ENCODE peak calls at places on chromosomes 16 and 17, in four cellular contexts. One of them, this sample, is unnamed.
A peak's percentile ranks its signal among the peaks of the same experiment; 100 is the strongest.

GRCh38 chr16:1706386-1707192 is 594 bp downstream of the MAPK8IP3 start:
- DNase-seq in effector CD4-positive, alpha-beta T cell: peak; percentile 31
- DNase-seq in HS-27A: no peak
- DNase-seq in kidney glomerular epithelial cell: peak; percentile 58
- DNase-seq in this sample: no peak

GRCh38 chr17:34163681-34164080 is 91.4 kb upstream of the CCL2 start:
- DNase-seq in HS-27A: no peak
- DNase-seq in effector CD4-positive, alpha-beta T cell: no peak
- DNase-seq in kidney glomerular epithelial cell: peak; percentile 19
- DNase-seq in this sample: no peak

GRCh38 chr16:51624083-51624775 is 473.2 kb upstream of the SALL1 start:
- DNase-seq in HS-27A: no peak
- DNase-seq in kidney glomerular epithelial cell: no peak
- DNase-seq in effector CD4-positive, alpha-beta T cell: no peak
- DNase-seq in this sample: no peak

GRCh38 chr16:28181557-28181914 is 30.2 kb downstream of the XPO6 start:
- DNase-seq in HS-27A: peak; percentile 80
- DNase-seq in effector CD4-positive, alpha-beta T cell: no peak
- DNase-seq in kidney glomerular epithelial cell: peak; percentile 83
- DNase-seq in this sample: peak; percentile 27

GRCh38 chr17:75842411-75842810 is 1.8 kb downstream of the UNC13D start:
- DNase-seq in kidney glomerular epithelial cell: no peak
- DNase-seq in effector CD4-positive, alpha-beta T cell: no peak
- DNase-seq in HS-27A: no peak
- DNase-seq in this sample: no peak

GRCh38 chr16:30948087-30948955 is 547 bp upstream of the ORAI3 start:
- DNase-seq in HS-27A: peak; percentile 74
- DNase-seq in effector CD4-positive, alpha-beta T cell: no peak
- DNase-seq in kidney glomerular epithelial cell: peak; percentile 91
- DNase-seq in this sample: peak; percentile 99

GRCh38 chr16:7363397-7364053 is 30.9 kb downstream of the RBFOX1 start:
- DNase-seq in effector CD4-positive, alpha-beta T cell: no peak
- DNase-seq in HS-27A: no peak
- DNase-seq in kidney glomerular epithelial cell: no peak
- DNase-seq in this sample: no peak

GRCh38 chr17:8883353-8883752 is 15.9 kb upstream of the PIK3R6 start:
- DNase-seq in HS-27A: no peak
- DNase-seq in kidney glomerular epithelial cell: no peak
- DNase-seq in effector CD4-positive, alpha-beta T cell: no peak
- DNase-seq in this sample: no peak

GRCh38 chr16:86050591-86051375 is 151.8 kb downstream of the IRF8 start:
- DNase-seq in kidney glomerular epithelial cell: no peak
- DNase-seq in effector CD4-positive, alpha-beta T cell: no peak
- DNase-seq in HS-27A: no peak
- DNase-seq in this sample: no peak

GRCh38 chr16:28820016-28820415 is 2.8 kb upstream of the ATXN2L start:
- DNase-seq in HS-27A: no peak
- DNase-seq in effector CD4-positive, alpha-beta T cell: no peak
- DNase-seq in kidney glomerular epithelial cell: no peak
- DNase-seq in this sample: no peak

GRCh38 chr16:84905965-84906460 is 86.2 kb downstream of the CRISPLD2 start:
- DNase-seq in HS-27A: no peak
- DNase-seq in kidney glomerular epithelial cell: no peak
- DNase-seq in effector CD4-positive, alpha-beta T cell: no peak
- DNase-seq in this sample: no peak

GRCh38 chr17:40809721-40810421 is 10.1 kb upstream of the KRT28 start:
- DNase-seq in effector CD4-positive, alpha-beta T cell: no peak
- DNase-seq in HS-27A: no peak
- DNase-seq in kidney glomerular epithelial cell: no peak
- DNase-seq in this sample: no peak

GRCh38 chr16:7137560-7138330 is 194.9 kb upstream of the RBFOX1 start:
- DNase-seq in effector CD4-positive, alpha-beta T cell: no peak
- DNase-seq in kidney glomerular epithelial cell: peak; percentile 46
- DNase-seq in HS-27A: no peak
- DNase-seq in this sample: no peak

GRCh38 chr17:64358261-64358788 is 32.3 kb downstream of the PECAM1 start:
- DNase-seq in HS-27A: no peak
- DNase-seq in effector CD4-positive, alpha-beta T cell: no peak
- DNase-seq in kidney glomerular epithelial cell: no peak
- DNase-seq in this sample: no peak

GRCh38 chr16:89842471-89843408 is 14.5 kb downstream of the SPIRE2 start:
- DNase-seq in kidney glomerular epithelial cell: peak; percentile 92
- DNase-seq in HS-27A: peak; percentile 27
- DNase-seq in effector CD4-positive, alpha-beta T cell: no peak
- DNase-seq in this sample: no peak

GRCh38 chr17:70204431-70204830 is 35.1 kb downstream of the KCNJ2 start:
- DNase-seq in effector CD4-positive, alpha-beta T cell: no peak
- DNase-seq in HS-27A: no peak
- DNase-seq in kidney glomerular epithelial cell: no peak
- DNase-seq in this sample: no peak

GRCh38 chr16:23302045-23302956 is at the start of gene SCNN1B:
- DNase-seq in HS-27A: no peak
- DNase-seq in kidney glomerular epithelial cell: no peak
- DNase-seq in effector CD4-positive, alpha-beta T cell: no peak
- DNase-seq in this sample: no peak

GRCh38 chr16:68676113-68676860 is 31.2 kb downstream of the CDH3 start:
- DNase-seq in HS-27A: no peak
- DNase-seq in kidney glomerular epithelial cell: no peak
- DNase-seq in effector CD4-positive, alpha-beta T cell: no peak
- DNase-seq in this sample: no peak

GRCh38 chr17:42016411-42016831 is 818 bp downstream of the DNAJC7 start:
- DNase-seq in HS-27A: no peak
- DNase-seq in effector CD4-positive, alpha-beta T cell: no peak
- DNase-seq in kidney glomerular epithelial cell: peak; percentile 19
- DNase-seq in this sample: no peak

GRCh38 chr17:27535975-27536374 is 79.7 kb downstream of the KSR1 start:
- DNase-seq in HS-27A: no peak
- DNase-seq in kidney glomerular epithelial cell: no peak
- DNase-seq in effector CD4-positive, alpha-beta T cell: no peak
- DNase-seq in this sample: no peak

GRCh38 chr16:28001642-28002041 is 61.9 kb downstream of the GSG1L start:
- DNase-seq in HS-27A: no peak
- DNase-seq in effector CD4-positive, alpha-beta T cell: no peak
- DNase-seq in kidney glomerular epithelial cell: no peak
- DNase-seq in this sample: no peak

GRCh38 chr17:43927101-43927935 is 15.0 kb downstream of the PPY start:
- DNase-seq in HS-27A: no peak
- DNase-seq in kidney glomerular epithelial cell: no peak
- DNase-seq in effector CD4-positive, alpha-beta T cell: no peak
- DNase-seq in this sample: no peak

GRCh38 chr16:3317315-3317999 is 12.2 kb downstream of the ZNF75A start:
- DNase-seq in effector CD4-positive, alpha-beta T cell: no peak
- DNase-seq in HS-27A: no peak
- DNase-seq in kidney glomerular epithelial cell: no peak
- DNase-seq in this sample: peak; percentile 15

GRCh38 chr16:9680021-9680655 is 502.1 kb downstream of the GRIN2A start:
- DNase-seq in HS-27A: no peak
- DNase-seq in kidney glomerular epithelial cell: no peak
- DNase-seq in effector CD4-positive, alpha-beta T cell: no peak
- DNase-seq in this sample: no peak

GRCh38 chr16:23433261-23433920 is 19.6 kb downstream of the COG7 start:
- DNase-seq in kidney glomerular epithelial cell: no peak
- DNase-seq in HS-27A: no peak
- DNase-seq in effector CD4-positive, alpha-beta T cell: no peak
- DNase-seq in this sample: no peak

GRCh38 chr17:49450735-49451134 is 36.1 kb upstream of the PHB1 start:
- DNase-seq in effector CD4-positive, alpha-beta T cell: no peak
- DNase-seq in HS-27A: no peak
- DNase-seq in kidney glomerular epithelial cell: no peak
- DNase-seq in this sample: no peak

GRCh38 chr16:2152695-2153506 is 2.7 kb upstream of the TRAF7 start:
- DNase-seq in effector CD4-positive, alpha-beta T cell: no peak
- DNase-seq in HS-27A: no peak
- DNase-seq in kidney glomerular epithelial cell: no peak
- DNase-seq in this sample: no peak

GRCh38 chr17:60231691-60232090 is 81.9 kb downstream of the CA4 start:
- DNase-seq in HS-27A: no peak
- DNase-seq in effector CD4-positive, alpha-beta T cell: no peak
- DNase-seq in kidney glomerular epithelial cell: no peak
- DNase-seq in this sample: no peak

GRCh38 chr16:27973678-27974077 is 89.8 kb downstream of the GSG1L start:
- DNase-seq in HS-27A: no peak
- DNase-seq in effector CD4-positive, alpha-beta T cell: no peak
- DNase-seq in kidney glomerular epithelial cell: no peak
- DNase-seq in this sample: no peak

GRCh38 chr17:51395621-51396020 is 135.3 kb downstream of the UTP18 start:
- DNase-seq in kidney glomerular epithelial cell: no peak
- DNase-seq in HS-27A: no peak
- DNase-seq in effector CD4-positive, alpha-beta T cell: no peak
- DNase-seq in this sample: no peak

GRCh38 chr17:36674278-36674650 is 72.9 kb downstream of the MRM1 start:
- DNase-seq in HS-27A: no peak
- DNase-seq in kidney glomerular epithelial cell: no peak
- DNase-seq in effector CD4-positive, alpha-beta T cell: peak; percentile 20
- DNase-seq in this sample: no peak

GRCh38 chr16:88331989-88332920 is 50.5 kb upstream of the ZNF469 start:
- DNase-seq in HS-27A: peak; percentile 97
- DNase-seq in effector CD4-positive, alpha-beta T cell: no peak
- DNase-seq in kidney glomerular epithelial cell: peak; percentile 98
- DNase-seq in this sample: no peak

GRCh38 chr16:8863594-8864424 is 5.0 kb downstream of the CARHSP1 start:
- DNase-seq in kidney glomerular epithelial cell: no peak
- DNase-seq in effector CD4-positive, alpha-beta T cell: no peak
- DNase-seq in HS-27A: no peak
- DNase-seq in this sample: no peak

GRCh38 chr17:34797724-34798123 is 163.5 kb downstream of the CCT6B start:
- DNase-seq in kidney glomerular epithelial cell: peak; percentile 2
- DNase-seq in HS-27A: no peak
- DNase-seq in effector CD4-positive, alpha-beta T cell: no peak
- DNase-seq in this sample: peak; percentile 44

GRCh38 chr16:29897333-29897732 is 2.0 kb downstream of the SEZ6L2 start:
- DNase-seq in effector CD4-positive, alpha-beta T cell: no peak
- DNase-seq in HS-27A: no peak
- DNase-seq in kidney glomerular epithelial cell: no peak
- DNase-seq in this sample: no peak